ENCODE peak calls at places on chromosomes 3 and 15, in six cellular contexts. One of them, this sample, is unnamed.

GRCh38 chr15:48645558-48646330 is at the start of gene FBN1:
- DNase-seq in breast epithelium: peak; percentile 52
- DNase-seq in GM12892: peak; percentile 59
- DNase-seq in stomach: peak; percentile 31
- DNase-seq in SK-N-SH: peak; percentile 92
- DNase-seq in prostate gland: no peak
- DNase-seq in this sample: peak; percentile 94

GRCh38 chr15:60652870-60653269 is 173.9 kb upstream of the ICE2 start:
- DNase-seq in breast epithelium: no peak
- DNase-seq in GM12892: no peak
- DNase-seq in stomach: no peak
- DNase-seq in SK-N-SH: no peak
- DNase-seq in prostate gland: no peak
- DNase-seq in this sample: no peak

GRCh38 chr3:177729939-177730700 is 532.8 kb upstream of the TBL1XR1 start:
- DNase-seq in breast epithelium: no peak
- DNase-seq in GM12892: no peak
- DNase-seq in stomach: no peak
- DNase-seq in SK-N-SH: peak; percentile 42
- DNase-seq in prostate gland: no peak
- DNase-seq in this sample: no peak

GRCh38 chr15:65964792-65965433 is 95.6 kb downstream of the RAB11A start:
- DNase-seq in breast epithelium: no peak
- DNase-seq in GM12892: no peak
- DNase-seq in stomach: no peak
- DNase-seq in SK-N-SH: no peak
- DNase-seq in prostate gland: no peak
- DNase-seq in this sample: no peak

GRCh38 chr3:194843543-194843942 is 157.9 kb downstream of the FAM43A start:
- DNase-seq in breast epithelium: no peak
- DNase-seq in GM12892: no peak
- DNase-seq in stomach: no peak
- DNase-seq in SK-N-SH: no peak
- DNase-seq in prostate gland: no peak
- DNase-seq in this sample: no peak

GRCh38 chr15:53962646-53963561 is 15.3 kb upstream of the UNC13C start:
- DNase-seq in breast epithelium: no peak
- DNase-seq in GM12892: no peak
- DNase-seq in stomach: peak; percentile 43
- DNase-seq in SK-N-SH: peak; percentile 8
- DNase-seq in prostate gland: peak; percentile 14
- DNase-seq in this sample: no peak

GRCh38 chr15:85973584-85974347 is 105.9 kb upstream of the AGBL1 start:
- DNase-seq in breast epithelium: no peak
- DNase-seq in GM12892: no peak
- DNase-seq in stomach: no peak
- DNase-seq in SK-N-SH: no peak
- DNase-seq in prostate gland: no peak
- DNase-seq in this sample: no peak

GRCh38 chr3:150106752-150107428 is 136.2 kb upstream of the PFN2 start:
- DNase-seq in breast epithelium: no peak
- DNase-seq in GM12892: no peak
- DNase-seq in stomach: no peak
- DNase-seq in SK-N-SH: peak; percentile 15
- DNase-seq in prostate gland: no peak
- DNase-seq in this sample: no peak

GRCh38 chr15:73941044-73941443 is 14.8 kb downstream of the LOXL1 start:
- DNase-seq in breast epithelium: no peak
- DNase-seq in GM12892: no peak
- DNase-seq in stomach: no peak
- DNase-seq in SK-N-SH: no peak
- DNase-seq in prostate gland: no peak
- DNase-seq in this sample: no peak

GRCh38 chr15:62792960-62793758 is 249.4 kb upstream of the TPM1 start:
- DNase-seq in breast epithelium: no peak
- DNase-seq in GM12892: no peak
- DNase-seq in stomach: no peak
- DNase-seq in SK-N-SH: peak; percentile 32
- DNase-seq in prostate gland: no peak
- DNase-seq in this sample: no peak

GRCh38 chr3:128489860-128490649 is 2.9 kb downstream of the GATA2 start:
- DNase-seq in breast epithelium: peak; percentile 51
- DNase-seq in GM12892: no peak
- DNase-seq in stomach: no peak
- DNase-seq in SK-N-SH: no peak
- DNase-seq in prostate gland: peak; percentile 63
- DNase-seq in this sample: no peak

GRCh38 chr15:22265056-22265945 is 185.0 kb downstream of the OR4M2 start:
- DNase-seq in breast epithelium: no peak
- DNase-seq in GM12892: no peak
- DNase-seq in stomach: no peak
- DNase-seq in SK-N-SH: no peak
- DNase-seq in prostate gland: no peak
- DNase-seq in this sample: no peak

GRCh38 chr15:45637552-45638033 is 2.8 kb downstream of the SQOR start:
- DNase-seq in breast epithelium: no peak
- DNase-seq in GM12892: peak; percentile 40
- DNase-seq in stomach: peak; percentile 76
- DNase-seq in SK-N-SH: no peak
- DNase-seq in prostate gland: peak; percentile 71
- DNase-seq in this sample: no peak

GRCh38 chr3:182909318-182910040 is 70.9 kb downstream of the DCUN1D1 start:
- DNase-seq in breast epithelium: no peak
- DNase-seq in GM12892: no peak
- DNase-seq in stomach: no peak
- DNase-seq in SK-N-SH: peak; percentile 33
- DNase-seq in prostate gland: no peak
- DNase-seq in this sample: no peak

GRCh38 chr3:131812433-131812832 is 222.4 kb downstream of the CPNE4 start:
- DNase-seq in breast epithelium: no peak
- DNase-seq in GM12892: no peak
- DNase-seq in stomach: no peak
- DNase-seq in SK-N-SH: no peak
- DNase-seq in prostate gland: no peak
- DNase-seq in this sample: no peak

GRCh38 chr15:89143503-89144162 is 55.4 kb downstream of the ABHD2 start:
- DNase-seq in breast epithelium: no peak
- DNase-seq in GM12892: no peak
- DNase-seq in stomach: no peak
- DNase-seq in SK-N-SH: peak; percentile 36
- DNase-seq in prostate gland: no peak
- DNase-seq in this sample: no peak

GRCh38 chr3:146187334-146187950 is 26.5 kb upstream of the PLOD2 start:
- DNase-seq in breast epithelium: no peak
- DNase-seq in GM12892: no peak
- DNase-seq in stomach: no peak
- DNase-seq in SK-N-SH: no peak
- DNase-seq in prostate gland: no peak
- DNase-seq in this sample: no peak

GRCh38 chr3:159627229-159627628 is 361.4 kb upstream of the IL12A start:
- DNase-seq in breast epithelium: no peak
- DNase-seq in GM12892: no peak
- DNase-seq in stomach: no peak
- DNase-seq in SK-N-SH: no peak
- DNase-seq in prostate gland: no peak
- DNase-seq in this sample: no peak

GRCh38 chr15:93244691-93245615 is 155.9 kb upstream of the RGMA start:
- DNase-seq in breast epithelium: no peak
- DNase-seq in GM12892: no peak
- DNase-seq in stomach: no peak
- DNase-seq in SK-N-SH: no peak
- DNase-seq in prostate gland: no peak
- DNase-seq in this sample: peak; percentile 87

GRCh38 chr3:195204360-195205166 is 66.4 kb downstream of the XXYLT1 start:
- DNase-seq in breast epithelium: peak; percentile 48
- DNase-seq in GM12892: no peak
- DNase-seq in stomach: peak; percentile 24
- DNase-seq in SK-N-SH: peak; percentile 41
- DNase-seq in prostate gland: no peak
- DNase-seq in this sample: no peak

GRCh38 chr3:190566043-190566933 is 52.4 kb downstream of the IL1RAP start:
- DNase-seq in breast epithelium: peak; percentile 58
- DNase-seq in GM12892: no peak
- DNase-seq in stomach: peak; percentile 77
- DNase-seq in SK-N-SH: peak; percentile 6
- DNase-seq in prostate gland: peak; percentile 61
- DNase-seq in this sample: peak; percentile 93

GRCh38 chr3:10816019-10816862 is at the start of gene SLC6A11:
- DNase-seq in breast epithelium: no peak
- DNase-seq in GM12892: no peak
- DNase-seq in stomach: no peak
- DNase-seq in SK-N-SH: peak; percentile 94
- DNase-seq in prostate gland: peak; percentile 37
- DNase-seq in this sample: no peak

GRCh38 chr3:110697961-110698360 is 373.7 kb upstream of the NECTIN3 start:
- DNase-seq in breast epithelium: no peak
- DNase-seq in GM12892: no peak
- DNase-seq in stomach: no peak
- DNase-seq in SK-N-SH: no peak
- DNase-seq in prostate gland: no peak
- DNase-seq in this sample: no peak

GRCh38 chr3:33278106-33278672 is 947 bp downstream of the FBXL2 start:
- DNase-seq in breast epithelium: no peak
- DNase-seq in GM12892: no peak
- DNase-seq in stomach: no peak
- DNase-seq in SK-N-SH: peak; percentile 18
- DNase-seq in prostate gland: no peak
- DNase-seq in this sample: no peak

GRCh38 chr3:171443211-171443957 is 16.8 kb downstream of the TNIK start:
- DNase-seq in breast epithelium: no peak
- DNase-seq in GM12892: no peak
- DNase-seq in stomach: no peak
- DNase-seq in SK-N-SH: no peak
- DNase-seq in prostate gland: no peak
- DNase-seq in this sample: no peak
- TF ChIP-seq POLR2AphosphoS5 in breast epithelium: no peak
- TF ChIP-seq POLR2AphosphoS5 in GM12892: no peak
- TF ChIP-seq POLR2AphosphoS5 in stomach: no peak
- TF ChIP-seq POLR2AphosphoS5 in SK-N-SH: no peak
- TF ChIP-seq POLR2AphosphoS5 in prostate gland: no peak
- TF ChIP-seq POLR2AphosphoS5 in this sample: no peak

DNA sequence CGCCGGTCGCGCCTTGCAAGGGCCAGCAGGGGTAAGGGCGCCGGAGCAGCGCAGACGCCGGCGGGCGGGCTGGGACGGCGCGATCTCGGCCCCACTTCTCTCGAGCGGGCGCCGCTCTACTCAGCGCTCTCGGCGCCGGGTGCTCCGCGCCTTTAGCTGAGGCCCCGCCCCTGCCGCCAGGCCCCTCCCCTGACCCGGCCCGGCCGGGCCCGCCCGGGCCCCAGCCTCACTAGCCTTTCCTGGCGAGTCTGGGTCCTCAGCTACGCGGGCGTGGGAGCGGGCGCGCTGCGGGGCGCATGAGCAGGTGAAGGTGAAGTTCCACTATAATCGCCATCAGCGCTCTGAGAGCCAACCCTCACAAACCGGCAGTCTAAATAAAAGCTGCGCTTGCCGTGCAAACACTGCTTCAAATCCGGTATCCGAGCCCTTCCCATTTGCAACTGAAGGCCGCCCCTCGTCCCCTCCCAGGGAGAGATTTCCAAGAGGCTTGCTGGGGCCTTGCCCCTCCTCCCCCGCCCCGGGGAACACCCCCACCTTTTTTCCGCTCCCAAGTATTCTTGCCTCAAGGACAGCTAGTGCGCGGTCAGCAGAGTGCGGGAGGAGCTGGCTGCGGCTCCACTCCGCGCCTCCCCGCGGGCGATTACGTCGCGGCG is at the start of gene RPP25:
- DNase-seq in breast epithelium: peak; percentile 57
- DNase-seq in GM12892: peak; percentile 84
- DNase-seq in stomach: peak; percentile 87
- DNase-seq in SK-N-SH: peak; percentile 92
- DNase-seq in prostate gland: peak; percentile 65
- DNase-seq in this sample: no peak
- TF ChIP-seq POLR2AphosphoS5 in breast epithelium: peak; percentile 21
- TF ChIP-seq POLR2AphosphoS5 in GM12892: no peak
- TF ChIP-seq POLR2AphosphoS5 in stomach: peak; percentile 37
- TF ChIP-seq POLR2AphosphoS5 in SK-N-SH: peak; percentile 31
- TF ChIP-seq POLR2AphosphoS5 in prostate gland: no peak
- TF ChIP-seq POLR2AphosphoS5 in this sample: peak; percentile 40

DNA sequence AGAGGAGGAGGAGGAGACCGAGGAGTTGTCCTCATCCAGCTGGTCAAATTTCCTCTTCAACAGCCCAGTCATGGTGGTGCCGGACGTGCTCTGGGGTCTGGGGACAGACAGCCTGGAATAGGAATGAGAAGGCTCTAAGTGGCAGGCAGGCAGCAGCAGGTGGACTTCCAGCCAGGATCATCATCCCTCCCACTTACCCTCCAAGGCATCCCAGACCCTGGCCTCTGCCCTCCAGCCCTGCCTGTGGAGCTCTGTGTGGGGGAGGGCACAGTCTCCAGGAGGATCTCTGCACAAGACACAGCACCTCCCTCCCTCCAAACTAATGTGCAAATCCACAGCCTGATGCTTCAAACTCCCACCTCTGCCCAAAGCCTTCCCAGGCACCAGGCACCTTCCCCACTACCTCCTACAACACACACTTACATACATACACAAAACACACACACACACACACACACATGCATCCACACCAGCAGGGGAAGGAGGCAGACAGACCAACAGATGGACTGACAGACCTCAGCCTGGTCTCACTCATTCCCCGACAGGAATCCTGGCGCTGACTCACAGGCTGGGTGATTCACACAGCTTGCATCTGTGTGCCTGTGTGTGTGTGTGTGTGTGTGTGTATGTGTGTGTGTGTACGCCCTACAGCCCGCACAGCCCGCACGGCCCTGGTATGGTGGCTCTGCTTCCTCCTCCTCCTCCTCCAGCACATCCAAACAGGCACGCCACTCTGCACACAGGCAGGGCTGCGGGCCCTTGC is 6.6 kb downstream of the CSRNP1 start:
- DNase-seq in breast epithelium: peak; percentile 69
- DNase-seq in GM12892: no peak
- DNase-seq in stomach: peak; percentile 79
- DNase-seq in SK-N-SH: peak; percentile 61
- DNase-seq in prostate gland: peak; percentile 67
- DNase-seq in this sample: no peak
- TF ChIP-seq POLR2AphosphoS5 in breast epithelium: peak; percentile 45
- TF ChIP-seq POLR2AphosphoS5 in GM12892: no peak
- TF ChIP-seq POLR2AphosphoS5 in stomach: peak; percentile 71
- TF ChIP-seq POLR2AphosphoS5 in SK-N-SH: peak; percentile 89
- TF ChIP-seq POLR2AphosphoS5 in prostate gland: peak; percentile 21
- TF ChIP-seq POLR2AphosphoS5 in this sample: peak; percentile 80

DNA sequence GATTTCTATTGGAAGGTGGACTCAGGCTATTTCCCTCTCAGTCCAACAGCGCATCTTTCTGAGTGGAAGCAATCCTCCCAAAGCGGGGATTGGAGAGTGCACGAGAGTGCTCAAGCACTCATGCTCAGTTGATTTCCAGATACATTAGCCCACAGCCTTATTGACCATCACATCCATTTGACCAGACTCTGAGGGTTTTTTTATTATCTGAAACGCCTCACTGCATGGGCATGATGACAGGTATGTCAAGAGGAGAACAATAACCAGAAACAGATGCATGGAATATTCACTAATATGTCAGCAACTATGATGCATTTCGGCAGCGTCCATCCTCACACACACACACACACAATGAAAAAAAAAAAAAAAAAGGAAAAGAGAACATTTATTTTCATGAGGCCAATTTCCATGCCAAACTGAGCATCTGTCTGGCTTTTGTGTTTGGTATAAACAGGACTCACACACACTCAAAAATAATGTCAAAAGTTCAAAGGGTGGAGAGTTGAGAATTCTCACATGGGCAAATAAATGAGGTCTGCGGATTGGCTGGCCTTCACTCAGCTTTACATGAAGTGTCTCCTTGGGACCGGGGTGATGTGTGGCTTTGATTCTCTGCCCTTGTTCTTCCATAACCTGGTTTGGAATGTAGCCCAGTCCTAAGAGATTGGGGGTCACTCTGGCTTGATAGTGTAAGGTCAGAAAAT is 371.6 kb downstream of the MCTP2 start:
- DNase-seq in breast epithelium: no peak
- DNase-seq in GM12892: no peak
- DNase-seq in stomach: no peak
- DNase-seq in SK-N-SH: no peak
- DNase-seq in prostate gland: no peak
- DNase-seq in this sample: peak; percentile 89
- TF ChIP-seq POLR2AphosphoS5 in breast epithelium: no peak
- TF ChIP-seq POLR2AphosphoS5 in GM12892: no peak
- TF ChIP-seq POLR2AphosphoS5 in stomach: no peak
- TF ChIP-seq POLR2AphosphoS5 in SK-N-SH: no peak
- TF ChIP-seq POLR2AphosphoS5 in prostate gland: no peak
- TF ChIP-seq POLR2AphosphoS5 in this sample: no peak

This sample was measured in esophagus muscularis mucosa.